ENCODE peak calls at places on chromosomes 13 and 19, in six cellular contexts. S is GM12865, D is AG09319, V is MCF 10A, Q is cardiac fibroblast, N is dorsolateral prefrontal cortex. T is an unnamed sample.

GRCh38 chr19:8212212-8212611 is 3.0 kb downstream of the CERS4 start:
- DNase-seq in S (no peak), D (no peak), V (no peak), Q (no peak), N (no peak), T (no peak)

GRCh38 chr19:53898680-53899341 is 10.3 kb upstream of the CACNG7 start:
- DNase-seq in S (no peak), D (no peak), V (no peak), Q (no peak), N (no peak), T (no peak)

GRCh38 chr13:107348471-107348870 is 780.5 kb upstream of the ARGLU1 start:
- DNase-seq in S (no peak), D (no peak), V (peak), Q (peak), N (no peak), T (no peak)

GRCh38 chr19:5134683-5135082 is 165.8 kb downstream of the KDM4B start:
- DNase-seq in S (no peak), D (no peak), V (no peak), Q (no peak), N (no peak), T (no peak)

GRCh38 chr19:31574251-31574973 is 225.2 kb upstream of the TSHZ3 start:
- DNase-seq in S (no peak), D (no peak), V (no peak), Q (no peak), N (no peak), T (no peak)

GRCh38 chr19:50003810-50004419 is 21.3 kb downstream of the VRK3 start:
- DNase-seq in S (peak), D (peak), V (peak), Q (peak), N (no peak), T (no peak)

GRCh38 chr19:10503002-10503789 is at the start of gene KEAP1:
- DNase-seq in S (peak), D (no peak), V (peak), Q (peak), N (no peak), T (no peak)

GRCh38 chr19:39499082-39499642 is 415 bp downstream of the DLL3 start:
- DNase-seq in S (peak), D (no peak), V (no peak), Q (no peak), N (no peak), T (no peak)

GRCh38 chr19:18772620-18773587 is 18.2 kb downstream of the COMP start:
- DNase-seq in S (no peak), D (no peak), V (peak), Q (no peak), N (no peak), T (no peak)

GRCh38 chr13:52921194-52921593 is 72.8 kb upstream of the PCDH8 start:
- DNase-seq in S (peak), D (no peak), V (no peak), Q (no peak), N (no peak), T (no peak)

GRCh38 chr19:19120308-19121156 is 17.7 kb downstream of the TMEM161A start:
- DNase-seq in S (peak), D (no peak), V (no peak), Q (peak), N (no peak), T (no peak)

GRCh38 chr19:17420267-17420924 is 549 bp downstream of the MVB12A start:
- DNase-seq in S (peak), D (no peak), V (peak), Q (peak), N (peak), T (no peak)

GRCh38 chr13:98105929-98106336 is 37.0 kb upstream of the FARP1 start:
- DNase-seq in S (no peak), D (no peak), V (no peak), Q (peak), N (no peak), T (no peak)

GRCh38 chr19:32041681-32042292 is 303.6 kb upstream of the ZNF507 start:
- DNase-seq in S (no peak), D (no peak), V (peak), Q (peak), N (peak), T (no peak)

GRCh38 chr19:2532252-2533071 is 56.5 kb downstream of the GADD45B start:
- DNase-seq in S (no peak), D (no peak), V (peak), Q (peak), N (no peak), T (no peak)

GRCh38 chr19:6066661-6067646 is 43.3 kb downstream of the RFX2 start:
- DNase-seq in S (no peak), D (peak), V (peak), Q (peak), N (peak), T (peak)

GRCh38 chr13:70714993-70715392 is 606.7 kb upstream of the KLHL1 start:
- DNase-seq in S (no peak), D (no peak), V (no peak), Q (no peak), N (no peak), T (no peak)
- TF ChIP-seq CTCF in S (no peak), D (no peak), V (no peak), Q (no peak), N (no peak), T (no peak)

DNA sequence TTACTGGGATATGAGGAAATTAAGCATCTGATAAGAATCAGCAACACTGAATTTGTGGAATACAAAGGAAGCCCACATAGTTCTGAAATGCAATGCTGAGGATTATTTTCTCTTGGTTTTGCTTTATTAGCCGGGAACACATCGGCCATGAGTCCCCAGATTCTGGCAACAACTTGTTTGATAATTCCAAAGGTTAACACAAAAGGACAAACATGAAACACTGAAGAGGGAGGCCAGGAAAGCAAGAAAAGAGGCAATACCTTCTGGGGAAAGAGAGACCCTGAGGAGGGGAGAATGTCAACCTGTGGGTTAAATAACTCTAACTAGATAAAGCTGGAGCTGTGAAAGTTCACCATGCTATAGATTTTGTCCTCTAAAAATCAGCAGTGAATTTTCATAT is 285.9 kb downstream of the ITGBL1 start:
- DNase-seq in S (no peak), D (no peak), V (no peak), Q (no peak), N (no peak), T (no peak)
- TF ChIP-seq CTCF in S (no peak), D (no peak), V (no peak), Q (no peak), N (no peak), T (no peak)

GRCh38 chr19:45862564-45863334 is at the start of gene SYMPK:
- DNase-seq in S (peak), D (peak), V (peak), Q (peak), N (peak), T (peak)
- TF ChIP-seq CTCF in S (no peak), D (no peak), V (no peak), Q (no peak), N (no peak), T (no peak)

GRCh38 chr13:22218784-22219183 is 547.9 kb downstream of the FGF9 start:
- DNase-seq in S (no peak), D (no peak), V (no peak), Q (no peak), N (no peak), T (no peak)
- TF ChIP-seq CTCF in S (no peak), D (no peak), V (no peak), Q (no peak), N (no peak), T (no peak)

GRCh38 chr19:12205296-12205695 is 42.4 kb downstream of the ZNF136 start:
- DNase-seq in S (no peak), D (no peak), V (no peak), Q (no peak), N (no peak), T (no peak)
- TF ChIP-seq CTCF in S (no peak), D (no peak), V (no peak), Q (no peak), N (no peak), T (no peak)

DNA sequence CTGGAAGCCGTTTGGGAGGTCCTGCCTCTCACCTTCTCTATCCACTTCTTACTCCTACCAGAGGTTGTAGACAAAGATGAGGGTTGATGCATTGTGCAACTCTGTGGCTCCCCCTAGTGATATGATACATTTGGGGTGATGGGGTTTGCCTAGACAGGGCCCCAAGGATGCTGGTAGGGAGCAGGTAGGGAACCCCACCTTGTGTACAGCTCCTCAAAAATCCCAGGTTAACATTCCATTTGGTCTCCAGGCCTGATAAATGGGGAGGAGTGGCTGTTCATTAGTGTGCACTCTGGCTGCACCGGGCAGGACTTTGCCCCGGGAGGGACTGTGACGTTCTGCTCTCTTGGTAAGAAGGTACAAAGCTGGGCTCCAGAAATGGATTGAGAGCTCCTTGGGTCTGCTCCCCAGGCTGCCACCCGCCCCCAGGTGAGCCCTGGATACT is 19.2 kb downstream of the SIGLEC8 start:
- DNase-seq in S (peak), D (no peak), V (peak), Q (peak), N (no peak), T (no peak)
- TF ChIP-seq CTCF in S (peak), D (peak), V (no peak), Q (peak), N (peak), T (peak)

T was measured in chondrocyte.